ENCODE peak calls at places on chromosomes 5 and 9, in ten cellular contexts. One of them, this sample, is unnamed.

GRCh38 chr9:32387256-32387655 is 2.8 kb downstream of the ACO1 start:
- DNase-seq in T-helper 2 cell treated with Interferon-gamma antibody and Interleukin-4, amounts not matched to agents 5 μg/mL and 100 μg/mL, for 36 hours: no peak
- DNase-seq in left colon: no peak
- DNase-seq in pancreas: no peak
- DNase-seq in lower lobe of right lung: no peak
- DNase-seq in CD4-positive, alpha-beta T cell: no peak
- DNase-seq in NCI-H1694 treated with DMSO at 0.1 percent for 48 hours: no peak
- DNase-seq in aorta: no peak
- DNase-seq in stimulated activated CD8-positive, alpha-beta memory T cell treated with anti-CD3 and anti-CD28 coated beads, Interleukin-12 subunit alpha, Interleukin-12 subunit beta, amount 100 ng/mL, for 1 hour: no peak
- DNase-seq in stimulated activated CD4-positive, alpha-beta T cell treated with anti-CD3 and anti-CD28 coated beads, Interleukin-1b, Interleukin-23, amount 100 ng/mL, for 24 hours: no peak
- DNase-seq in this sample: no peak

GRCh38 chr5:134101686-134102439 is 12.6 kb upstream of the TCF7 start:
- DNase-seq in stimulated activated CD8-positive, alpha-beta memory T cell treated with anti-CD3 and anti-CD28 coated beads, Interleukin-12 subunit alpha, Interleukin-12 subunit beta, amount 100 ng/mL, for 1 hour: peak
- DNase-seq in pancreas: peak
- DNase-seq in NCI-H1694 treated with DMSO at 0.1 percent for 48 hours: peak
- DNase-seq in T-helper 2 cell treated with Interferon-gamma antibody and Interleukin-4, amounts not matched to agents 5 μg/mL and 100 μg/mL, for 36 hours: peak
- DNase-seq in lower lobe of right lung: peak
- DNase-seq in left colon: peak
- DNase-seq in stimulated activated CD4-positive, alpha-beta T cell treated with anti-CD3 and anti-CD28 coated beads, Interleukin-1b, Interleukin-23, amount 100 ng/mL, for 24 hours: peak
- DNase-seq in aorta: no peak
- DNase-seq in CD4-positive, alpha-beta T cell: peak
- DNase-seq in this sample: peak

GRCh38 chr5:155628346-155628745 is 614.8 kb downstream of the KIF4B start:
- DNase-seq in lower lobe of right lung: no peak
- DNase-seq in pancreas: no peak
- DNase-seq in NCI-H1694 treated with DMSO at 0.1 percent for 48 hours: no peak
- DNase-seq in stimulated activated CD8-positive, alpha-beta memory T cell treated with anti-CD3 and anti-CD28 coated beads, Interleukin-12 subunit alpha, Interleukin-12 subunit beta, amount 100 ng/mL, for 1 hour: no peak
- DNase-seq in CD4-positive, alpha-beta T cell: no peak
- DNase-seq in left colon: peak
- DNase-seq in aorta: no peak
- DNase-seq in stimulated activated CD4-positive, alpha-beta T cell treated with anti-CD3 and anti-CD28 coated beads, Interleukin-1b, Interleukin-23, amount 100 ng/mL, for 24 hours: no peak
- DNase-seq in T-helper 2 cell treated with Interferon-gamma antibody and Interleukin-4, amounts not matched to agents 5 μg/mL and 100 μg/mL, for 36 hours: no peak
- DNase-seq in this sample: no peak

GRCh38 chr5:15643731-15644130 is 143.8 kb downstream of the FBXL7 start:
- DNase-seq in CD4-positive, alpha-beta T cell: no peak
- DNase-seq in pancreas: no peak
- DNase-seq in left colon: no peak
- DNase-seq in NCI-H1694 treated with DMSO at 0.1 percent for 48 hours: no peak
- DNase-seq in aorta: no peak
- DNase-seq in stimulated activated CD8-positive, alpha-beta memory T cell treated with anti-CD3 and anti-CD28 coated beads, Interleukin-12 subunit alpha, Interleukin-12 subunit beta, amount 100 ng/mL, for 1 hour: no peak
- DNase-seq in stimulated activated CD4-positive, alpha-beta T cell treated with anti-CD3 and anti-CD28 coated beads, Interleukin-1b, Interleukin-23, amount 100 ng/mL, for 24 hours: no peak
- DNase-seq in T-helper 2 cell treated with Interferon-gamma antibody and Interleukin-4, amounts not matched to agents 5 μg/mL and 100 μg/mL, for 36 hours: no peak
- DNase-seq in lower lobe of right lung: no peak
- DNase-seq in this sample: no peak

GRCh38 chr5:96633820-96634219 is 28.4 kb upstream of the CAST start:
- DNase-seq in left colon: no peak
- DNase-seq in CD4-positive, alpha-beta T cell: no peak
- DNase-seq in stimulated activated CD8-positive, alpha-beta memory T cell treated with anti-CD3 and anti-CD28 coated beads, Interleukin-12 subunit alpha, Interleukin-12 subunit beta, amount 100 ng/mL, for 1 hour: no peak
- DNase-seq in NCI-H1694 treated with DMSO at 0.1 percent for 48 hours: no peak
- DNase-seq in T-helper 2 cell treated with Interferon-gamma antibody and Interleukin-4, amounts not matched to agents 5 μg/mL and 100 μg/mL, for 36 hours: no peak
- DNase-seq in aorta: no peak
- DNase-seq in pancreas: no peak
- DNase-seq in lower lobe of right lung: no peak
- DNase-seq in stimulated activated CD4-positive, alpha-beta T cell treated with anti-CD3 and anti-CD28 coated beads, Interleukin-1b, Interleukin-23, amount 100 ng/mL, for 24 hours: no peak
- DNase-seq in this sample: no peak

GRCh38 chr9:123358181-123358894 is 2.3 kb downstream of the CRB2 start:
- DNase-seq in aorta: no peak
- DNase-seq in T-helper 2 cell treated with Interferon-gamma antibody and Interleukin-4, amounts not matched to agents 5 μg/mL and 100 μg/mL, for 36 hours: no peak
- DNase-seq in stimulated activated CD4-positive, alpha-beta T cell treated with anti-CD3 and anti-CD28 coated beads, Interleukin-1b, Interleukin-23, amount 100 ng/mL, for 24 hours: no peak
- DNase-seq in NCI-H1694 treated with DMSO at 0.1 percent for 48 hours: no peak
- DNase-seq in pancreas: no peak
- DNase-seq in left colon: no peak
- DNase-seq in lower lobe of right lung: no peak
- DNase-seq in CD4-positive, alpha-beta T cell: no peak
- DNase-seq in stimulated activated CD8-positive, alpha-beta memory T cell treated with anti-CD3 and anti-CD28 coated beads, Interleukin-12 subunit alpha, Interleukin-12 subunit beta, amount 100 ng/mL, for 1 hour: no peak
- DNase-seq in this sample: no peak

GRCh38 chr5:80620206-80620605 is 34.2 kb upstream of the MSH3 start:
- DNase-seq in T-helper 2 cell treated with Interferon-gamma antibody and Interleukin-4, amounts not matched to agents 5 μg/mL and 100 μg/mL, for 36 hours: no peak
- DNase-seq in stimulated activated CD8-positive, alpha-beta memory T cell treated with anti-CD3 and anti-CD28 coated beads, Interleukin-12 subunit alpha, Interleukin-12 subunit beta, amount 100 ng/mL, for 1 hour: no peak
- DNase-seq in pancreas: no peak
- DNase-seq in NCI-H1694 treated with DMSO at 0.1 percent for 48 hours: no peak
- DNase-seq in lower lobe of right lung: peak
- DNase-seq in aorta: peak
- DNase-seq in stimulated activated CD4-positive, alpha-beta T cell treated with anti-CD3 and anti-CD28 coated beads, Interleukin-1b, Interleukin-23, amount 100 ng/mL, for 24 hours: no peak
- DNase-seq in left colon: no peak
- DNase-seq in CD4-positive, alpha-beta T cell: no peak
- DNase-seq in this sample: no peak

GRCh38 chr5:89255845-89256463 is 373.0 kb upstream of the MEF2C start:
- DNase-seq in lower lobe of right lung: no peak
- DNase-seq in T-helper 2 cell treated with Interferon-gamma antibody and Interleukin-4, amounts not matched to agents 5 μg/mL and 100 μg/mL, for 36 hours: no peak
- DNase-seq in aorta: no peak
- DNase-seq in stimulated activated CD4-positive, alpha-beta T cell treated with anti-CD3 and anti-CD28 coated beads, Interleukin-1b, Interleukin-23, amount 100 ng/mL, for 24 hours: no peak
- DNase-seq in CD4-positive, alpha-beta T cell: no peak
- DNase-seq in stimulated activated CD8-positive, alpha-beta memory T cell treated with anti-CD3 and anti-CD28 coated beads, Interleukin-12 subunit alpha, Interleukin-12 subunit beta, amount 100 ng/mL, for 1 hour: no peak
- DNase-seq in pancreas: no peak
- DNase-seq in left colon: no peak
- DNase-seq in NCI-H1694 treated with DMSO at 0.1 percent for 48 hours: no peak
- DNase-seq in this sample: no peak

GRCh38 chr5:115439639-115440038 is 104.9 kb downstream of the FEM1C start:
- DNase-seq in NCI-H1694 treated with DMSO at 0.1 percent for 48 hours: no peak
- DNase-seq in lower lobe of right lung: no peak
- DNase-seq in T-helper 2 cell treated with Interferon-gamma antibody and Interleukin-4, amounts not matched to agents 5 μg/mL and 100 μg/mL, for 36 hours: no peak
- DNase-seq in left colon: no peak
- DNase-seq in pancreas: no peak
- DNase-seq in aorta: no peak
- DNase-seq in stimulated activated CD4-positive, alpha-beta T cell treated with anti-CD3 and anti-CD28 coated beads, Interleukin-1b, Interleukin-23, amount 100 ng/mL, for 24 hours: no peak
- DNase-seq in stimulated activated CD8-positive, alpha-beta memory T cell treated with anti-CD3 and anti-CD28 coated beads, Interleukin-12 subunit alpha, Interleukin-12 subunit beta, amount 100 ng/mL, for 1 hour: no peak
- DNase-seq in CD4-positive, alpha-beta T cell: no peak
- DNase-seq in this sample: no peak

GRCh38 chr9:98222885-98223640 is 30.6 kb upstream of the CORO2A start:
- DNase-seq in T-helper 2 cell treated with Interferon-gamma antibody and Interleukin-4, amounts not matched to agents 5 μg/mL and 100 μg/mL, for 36 hours: no peak
- DNase-seq in NCI-H1694 treated with DMSO at 0.1 percent for 48 hours: no peak
- DNase-seq in pancreas: no peak
- DNase-seq in left colon: no peak
- DNase-seq in stimulated activated CD4-positive, alpha-beta T cell treated with anti-CD3 and anti-CD28 coated beads, Interleukin-1b, Interleukin-23, amount 100 ng/mL, for 24 hours: no peak
- DNase-seq in stimulated activated CD8-positive, alpha-beta memory T cell treated with anti-CD3 and anti-CD28 coated beads, Interleukin-12 subunit alpha, Interleukin-12 subunit beta, amount 100 ng/mL, for 1 hour: no peak
- DNase-seq in lower lobe of right lung: no peak
- DNase-seq in aorta: peak
- DNase-seq in CD4-positive, alpha-beta T cell: no peak
- DNase-seq in this sample: no peak

GRCh38 chr9:33813712-33814641 is 3.0 kb upstream of the UBE2R2 start:
- DNase-seq in stimulated activated CD8-positive, alpha-beta memory T cell treated with anti-CD3 and anti-CD28 coated beads, Interleukin-12 subunit alpha, Interleukin-12 subunit beta, amount 100 ng/mL, for 1 hour: no peak
- DNase-seq in CD4-positive, alpha-beta T cell: no peak
- DNase-seq in pancreas: no peak
- DNase-seq in left colon: peak
- DNase-seq in aorta: no peak
- DNase-seq in stimulated activated CD4-positive, alpha-beta T cell treated with anti-CD3 and anti-CD28 coated beads, Interleukin-1b, Interleukin-23, amount 100 ng/mL, for 24 hours: no peak
- DNase-seq in lower lobe of right lung: no peak
- DNase-seq in NCI-H1694 treated with DMSO at 0.1 percent for 48 hours: peak
- DNase-seq in T-helper 2 cell treated with Interferon-gamma antibody and Interleukin-4, amounts not matched to agents 5 μg/mL and 100 μg/mL, for 36 hours: no peak
- DNase-seq in this sample: no peak

GRCh38 chr5:145983461-145983860 is 47.1 kb downstream of the SH3RF2 start:
- DNase-seq in stimulated activated CD4-positive, alpha-beta T cell treated with anti-CD3 and anti-CD28 coated beads, Interleukin-1b, Interleukin-23, amount 100 ng/mL, for 24 hours: no peak
- DNase-seq in NCI-H1694 treated with DMSO at 0.1 percent for 48 hours: no peak
- DNase-seq in left colon: no peak
- DNase-seq in pancreas: no peak
- DNase-seq in lower lobe of right lung: no peak
- DNase-seq in T-helper 2 cell treated with Interferon-gamma antibody and Interleukin-4, amounts not matched to agents 5 μg/mL and 100 μg/mL, for 36 hours: no peak
- DNase-seq in stimulated activated CD8-positive, alpha-beta memory T cell treated with anti-CD3 and anti-CD28 coated beads, Interleukin-12 subunit alpha, Interleukin-12 subunit beta, amount 100 ng/mL, for 1 hour: no peak
- DNase-seq in CD4-positive, alpha-beta T cell: no peak
- DNase-seq in aorta: no peak
- DNase-seq in this sample: no peak

GRCh38 chr5:142770650-142771609 is 753 bp downstream of the ARHGAP26 start:
- DNase-seq in T-helper 2 cell treated with Interferon-gamma antibody and Interleukin-4, amounts not matched to agents 5 μg/mL and 100 μg/mL, for 36 hours: peak
- DNase-seq in CD4-positive, alpha-beta T cell: peak
- DNase-seq in aorta: peak
- DNase-seq in pancreas: peak
- DNase-seq in stimulated activated CD4-positive, alpha-beta T cell treated with anti-CD3 and anti-CD28 coated beads, Interleukin-1b, Interleukin-23, amount 100 ng/mL, for 24 hours: no peak
- DNase-seq in lower lobe of right lung: peak
- DNase-seq in left colon: peak
- DNase-seq in stimulated activated CD8-positive, alpha-beta memory T cell treated with anti-CD3 and anti-CD28 coated beads, Interleukin-12 subunit alpha, Interleukin-12 subunit beta, amount 100 ng/mL, for 1 hour: peak
- DNase-seq in NCI-H1694 treated with DMSO at 0.1 percent for 48 hours: peak
- DNase-seq in this sample: peak

GRCh38 chr9:37818849-37819248 is 18.3 kb downstream of the DCAF10 start:
- DNase-seq in stimulated activated CD8-positive, alpha-beta memory T cell treated with anti-CD3 and anti-CD28 coated beads, Interleukin-12 subunit alpha, Interleukin-12 subunit beta, amount 100 ng/mL, for 1 hour: no peak
- DNase-seq in stimulated activated CD4-positive, alpha-beta T cell treated with anti-CD3 and anti-CD28 coated beads, Interleukin-1b, Interleukin-23, amount 100 ng/mL, for 24 hours: no peak
- DNase-seq in T-helper 2 cell treated with Interferon-gamma antibody and Interleukin-4, amounts not matched to agents 5 μg/mL and 100 μg/mL, for 36 hours: no peak
- DNase-seq in left colon: no peak
- DNase-seq in NCI-H1694 treated with DMSO at 0.1 percent for 48 hours: no peak
- DNase-seq in pancreas: no peak
- DNase-seq in lower lobe of right lung: no peak
- DNase-seq in CD4-positive, alpha-beta T cell: no peak
- DNase-seq in aorta: no peak
- DNase-seq in this sample: no peak

GRCh38 chr5:14156611-14157493 is 13.7 kb downstream of the TRIO start:
- DNase-seq in T-helper 2 cell treated with Interferon-gamma antibody and Interleukin-4, amounts not matched to agents 5 μg/mL and 100 μg/mL, for 36 hours: no peak
- DNase-seq in stimulated activated CD8-positive, alpha-beta memory T cell treated with anti-CD3 and anti-CD28 coated beads, Interleukin-12 subunit alpha, Interleukin-12 subunit beta, amount 100 ng/mL, for 1 hour: no peak
- DNase-seq in lower lobe of right lung: no peak
- DNase-seq in aorta: no peak
- DNase-seq in NCI-H1694 treated with DMSO at 0.1 percent for 48 hours: no peak
- DNase-seq in CD4-positive, alpha-beta T cell: no peak
- DNase-seq in left colon: no peak
- DNase-seq in stimulated activated CD4-positive, alpha-beta T cell treated with anti-CD3 and anti-CD28 coated beads, Interleukin-1b, Interleukin-23, amount 100 ng/mL, for 24 hours: no peak
- DNase-seq in pancreas: no peak
- DNase-seq in this sample: no peak

GRCh38 chr9:95502248-95502647 is 14.5 kb downstream of the PTCH1 start:
- DNase-seq in pancreas: no peak
- DNase-seq in NCI-H1694 treated with DMSO at 0.1 percent for 48 hours: no peak
- DNase-seq in stimulated activated CD8-positive, alpha-beta memory T cell treated with anti-CD3 and anti-CD28 coated beads, Interleukin-12 subunit alpha, Interleukin-12 subunit beta, amount 100 ng/mL, for 1 hour: no peak
- DNase-seq in T-helper 2 cell treated with Interferon-gamma antibody and Interleukin-4, amounts not matched to agents 5 μg/mL and 100 μg/mL, for 36 hours: no peak
- DNase-seq in CD4-positive, alpha-beta T cell: no peak
- DNase-seq in left colon: no peak
- DNase-seq in stimulated activated CD4-positive, alpha-beta T cell treated with anti-CD3 and anti-CD28 coated beads, Interleukin-1b, Interleukin-23, amount 100 ng/mL, for 24 hours: no peak
- DNase-seq in lower lobe of right lung: no peak
- DNase-seq in aorta: no peak
- DNase-seq in this sample: no peak

GRCh38 chr9:97510797-97511761 is 9.6 kb downstream of the TMOD1 start:
- DNase-seq in pancreas: no peak
- DNase-seq in lower lobe of right lung: no peak
- DNase-seq in NCI-H1694 treated with DMSO at 0.1 percent for 48 hours: no peak
- DNase-seq in CD4-positive, alpha-beta T cell: no peak
- DNase-seq in left colon: no peak
- DNase-seq in stimulated activated CD4-positive, alpha-beta T cell treated with anti-CD3 and anti-CD28 coated beads, Interleukin-1b, Interleukin-23, amount 100 ng/mL, for 24 hours: no peak
- DNase-seq in aorta: no peak
- DNase-seq in stimulated activated CD8-positive, alpha-beta memory T cell treated with anti-CD3 and anti-CD28 coated beads, Interleukin-12 subunit alpha, Interleukin-12 subunit beta, amount 100 ng/mL, for 1 hour: no peak
- DNase-seq in T-helper 2 cell treated with Interferon-gamma antibody and Interleukin-4, amounts not matched to agents 5 μg/mL and 100 μg/mL, for 36 hours: peak
- DNase-seq in this sample: peak

GRCh38 chr9:130741831-130742449 is 48.4 kb downstream of the EXOSC2 start:
- DNase-seq in stimulated activated CD8-positive, alpha-beta memory T cell treated with anti-CD3 and anti-CD28 coated beads, Interleukin-12 subunit alpha, Interleukin-12 subunit beta, amount 100 ng/mL, for 1 hour: no peak
- DNase-seq in aorta: no peak
- DNase-seq in T-helper 2 cell treated with Interferon-gamma antibody and Interleukin-4, amounts not matched to agents 5 μg/mL and 100 μg/mL, for 36 hours: no peak
- DNase-seq in pancreas: no peak
- DNase-seq in NCI-H1694 treated with DMSO at 0.1 percent for 48 hours: no peak
- DNase-seq in stimulated activated CD4-positive, alpha-beta T cell treated with anti-CD3 and anti-CD28 coated beads, Interleukin-1b, Interleukin-23, amount 100 ng/mL, for 24 hours: no peak
- DNase-seq in CD4-positive, alpha-beta T cell: no peak
- DNase-seq in lower lobe of right lung: no peak
- DNase-seq in left colon: no peak
- DNase-seq in this sample: no peak

GRCh38 chr5:53008751-53009150 is 19.6 kb downstream of the ITGA2 start:
- DNase-seq in stimulated activated CD4-positive, alpha-beta T cell treated with anti-CD3 and anti-CD28 coated beads, Interleukin-1b, Interleukin-23, amount 100 ng/mL, for 24 hours: no peak
- DNase-seq in lower lobe of right lung: no peak
- DNase-seq in NCI-H1694 treated with DMSO at 0.1 percent for 48 hours: no peak
- DNase-seq in aorta: no peak
- DNase-seq in T-helper 2 cell treated with Interferon-gamma antibody and Interleukin-4, amounts not matched to agents 5 μg/mL and 100 μg/mL, for 36 hours: peak
- DNase-seq in pancreas: no peak
- DNase-seq in left colon: no peak
- DNase-seq in stimulated activated CD8-positive, alpha-beta memory T cell treated with anti-CD3 and anti-CD28 coated beads, Interleukin-12 subunit alpha, Interleukin-12 subunit beta, amount 100 ng/mL, for 1 hour: no peak
- DNase-seq in CD4-positive, alpha-beta T cell: no peak
- DNase-seq in this sample: no peak

GRCh38 chr9:74555015-74555414 is 57.9 kb downstream of the RORB start:
- DNase-seq in aorta: no peak
- DNase-seq in CD4-positive, alpha-beta T cell: no peak
- DNase-seq in lower lobe of right lung: no peak
- DNase-seq in stimulated activated CD4-positive, alpha-beta T cell treated with anti-CD3 and anti-CD28 coated beads, Interleukin-1b, Interleukin-23, amount 100 ng/mL, for 24 hours: no peak
- DNase-seq in pancreas: peak
- DNase-seq in T-helper 2 cell treated with Interferon-gamma antibody and Interleukin-4, amounts not matched to agents 5 μg/mL and 100 μg/mL, for 36 hours: no peak
- DNase-seq in stimulated activated CD8-positive, alpha-beta memory T cell treated with anti-CD3 and anti-CD28 coated beads, Interleukin-12 subunit alpha, Interleukin-12 subunit beta, amount 100 ng/mL, for 1 hour: no peak
- DNase-seq in NCI-H1694 treated with DMSO at 0.1 percent for 48 hours: no peak
- DNase-seq in left colon: no peak
- DNase-seq in this sample: no peak

GRCh38 chr5:112228672-112229071 is 190.4 kb downstream of the EPB41L4A start:
- DNase-seq in lower lobe of right lung: peak
- DNase-seq in T-helper 2 cell treated with Interferon-gamma antibody and Interleukin-4, amounts not matched to agents 5 μg/mL and 100 μg/mL, for 36 hours: no peak
- DNase-seq in stimulated activated CD4-positive, alpha-beta T cell treated with anti-CD3 and anti-CD28 coated beads, Interleukin-1b, Interleukin-23, amount 100 ng/mL, for 24 hours: no peak
- DNase-seq in aorta: peak
- DNase-seq in left colon: peak
- DNase-seq in CD4-positive, alpha-beta T cell: no peak
- DNase-seq in stimulated activated CD8-positive, alpha-beta memory T cell treated with anti-CD3 and anti-CD28 coated beads, Interleukin-12 subunit alpha, Interleukin-12 subunit beta, amount 100 ng/mL, for 1 hour: no peak
- DNase-seq in NCI-H1694 treated with DMSO at 0.1 percent for 48 hours: no peak
- DNase-seq in pancreas: peak
- DNase-seq in this sample: no peak

GRCh38 chr5:142872795-142873194 is 102.6 kb downstream of the ARHGAP26 start:
- DNase-seq in pancreas: peak
- DNase-seq in stimulated activated CD4-positive, alpha-beta T cell treated with anti-CD3 and anti-CD28 coated beads, Interleukin-1b, Interleukin-23, amount 100 ng/mL, for 24 hours: no peak
- DNase-seq in stimulated activated CD8-positive, alpha-beta memory T cell treated with anti-CD3 and anti-CD28 coated beads, Interleukin-12 subunit alpha, Interleukin-12 subunit beta, amount 100 ng/mL, for 1 hour: no peak
- DNase-seq in T-helper 2 cell treated with Interferon-gamma antibody and Interleukin-4, amounts not matched to agents 5 μg/mL and 100 μg/mL, for 36 hours: no peak
- DNase-seq in lower lobe of right lung: no peak
- DNase-seq in CD4-positive, alpha-beta T cell: no peak
- DNase-seq in left colon: peak
- DNase-seq in aorta: no peak
- DNase-seq in NCI-H1694 treated with DMSO at 0.1 percent for 48 hours: no peak
- DNase-seq in this sample: no peak

GRCh38 chr5:37915078-37915736 is 75.4 kb upstream of the GDNF start:
- DNase-seq in NCI-H1694 treated with DMSO at 0.1 percent for 48 hours: no peak
- DNase-seq in left colon: no peak
- DNase-seq in CD4-positive, alpha-beta T cell: no peak
- DNase-seq in pancreas: no peak
- DNase-seq in stimulated activated CD4-positive, alpha-beta T cell treated with anti-CD3 and anti-CD28 coated beads, Interleukin-1b, Interleukin-23, amount 100 ng/mL, for 24 hours: no peak
- DNase-seq in stimulated activated CD8-positive, alpha-beta memory T cell treated with anti-CD3 and anti-CD28 coated beads, Interleukin-12 subunit alpha, Interleukin-12 subunit beta, amount 100 ng/mL, for 1 hour: no peak
- DNase-seq in T-helper 2 cell treated with Interferon-gamma antibody and Interleukin-4, amounts not matched to agents 5 μg/mL and 100 μg/mL, for 36 hours: no peak
- DNase-seq in aorta: no peak
- DNase-seq in lower lobe of right lung: no peak
- DNase-seq in this sample: no peak

GRCh38 chr5:131541766-131542165 is 93.3 kb downstream of the RAPGEF6 start:
- DNase-seq in CD4-positive, alpha-beta T cell: no peak
- DNase-seq in stimulated activated CD8-positive, alpha-beta memory T cell treated with anti-CD3 and anti-CD28 coated beads, Interleukin-12 subunit alpha, Interleukin-12 subunit beta, amount 100 ng/mL, for 1 hour: no peak
- DNase-seq in NCI-H1694 treated with DMSO at 0.1 percent for 48 hours: no peak
- DNase-seq in lower lobe of right lung: no peak
- DNase-seq in aorta: no peak
- DNase-seq in stimulated activated CD4-positive, alpha-beta T cell treated with anti-CD3 and anti-CD28 coated beads, Interleukin-1b, Interleukin-23, amount 100 ng/mL, for 24 hours: no peak
- DNase-seq in left colon: no peak
- DNase-seq in pancreas: no peak
- DNase-seq in T-helper 2 cell treated with Interferon-gamma antibody and Interleukin-4, amounts not matched to agents 5 μg/mL and 100 μg/mL, for 36 hours: no peak
- DNase-seq in this sample: no peak

GRCh38 chr9:107307331-107307730 is 24.3 kb downstream of the RAD23B start:
- DNase-seq in lower lobe of right lung: no peak
- DNase-seq in stimulated activated CD4-positive, alpha-beta T cell treated with anti-CD3 and anti-CD28 coated beads, Interleukin-1b, Interleukin-23, amount 100 ng/mL, for 24 hours: no peak
- DNase-seq in NCI-H1694 treated with DMSO at 0.1 percent for 48 hours: no peak
- DNase-seq in left colon: no peak
- DNase-seq in pancreas: no peak
- DNase-seq in stimulated activated CD8-positive, alpha-beta memory T cell treated with anti-CD3 and anti-CD28 coated beads, Interleukin-12 subunit alpha, Interleukin-12 subunit beta, amount 100 ng/mL, for 1 hour: no peak
- DNase-seq in T-helper 2 cell treated with Interferon-gamma antibody and Interleukin-4, amounts not matched to agents 5 μg/mL and 100 μg/mL, for 36 hours: no peak
- DNase-seq in aorta: no peak
- DNase-seq in CD4-positive, alpha-beta T cell: no peak
- DNase-seq in this sample: no peak

GRCh38 chr5:21152611-21153010 is 1164.6 kb upstream of the CDH18 start:
- DNase-seq in pancreas: no peak
- DNase-seq in stimulated activated CD8-positive, alpha-beta memory T cell treated with anti-CD3 and anti-CD28 coated beads, Interleukin-12 subunit alpha, Interleukin-12 subunit beta, amount 100 ng/mL, for 1 hour: no peak
- DNase-seq in lower lobe of right lung: no peak
- DNase-seq in aorta: no peak
- DNase-seq in CD4-positive, alpha-beta T cell: no peak
- DNase-seq in stimulated activated CD4-positive, alpha-beta T cell treated with anti-CD3 and anti-CD28 coated beads, Interleukin-1b, Interleukin-23, amount 100 ng/mL, for 24 hours: no peak
- DNase-seq in T-helper 2 cell treated with Interferon-gamma antibody and Interleukin-4, amounts not matched to agents 5 μg/mL and 100 μg/mL, for 36 hours: no peak
- DNase-seq in NCI-H1694 treated with DMSO at 0.1 percent for 48 hours: no peak
- DNase-seq in left colon: no peak
- DNase-seq in this sample: no peak

GRCh38 chr5:125655156-125655555 is 768.1 kb upstream of the GRAMD2B start:
- DNase-seq in CD4-positive, alpha-beta T cell: no peak
- DNase-seq in pancreas: no peak
- DNase-seq in stimulated activated CD4-positive, alpha-beta T cell treated with anti-CD3 and anti-CD28 coated beads, Interleukin-1b, Interleukin-23, amount 100 ng/mL, for 24 hours: no peak
- DNase-seq in aorta: no peak
- DNase-seq in lower lobe of right lung: no peak
- DNase-seq in T-helper 2 cell treated with Interferon-gamma antibody and Interleukin-4, amounts not matched to agents 5 μg/mL and 100 μg/mL, for 36 hours: no peak
- DNase-seq in NCI-H1694 treated with DMSO at 0.1 percent for 48 hours: no peak
- DNase-seq in stimulated activated CD8-positive, alpha-beta memory T cell treated with anti-CD3 and anti-CD28 coated beads, Interleukin-12 subunit alpha, Interleukin-12 subunit beta, amount 100 ng/mL, for 1 hour: no peak
- DNase-seq in left colon: no peak
- DNase-seq in this sample: no peak

GRCh38 chr5:102511666-102512065 is 12.9 kb upstream of the SLCO6A1 start:
- DNase-seq in T-helper 2 cell treated with Interferon-gamma antibody and Interleukin-4, amounts not matched to agents 5 μg/mL and 100 μg/mL, for 36 hours: no peak
- DNase-seq in left colon: no peak
- DNase-seq in CD4-positive, alpha-beta T cell: no peak
- DNase-seq in aorta: no peak
- DNase-seq in NCI-H1694 treated with DMSO at 0.1 percent for 48 hours: peak
- DNase-seq in lower lobe of right lung: no peak
- DNase-seq in stimulated activated CD8-positive, alpha-beta memory T cell treated with anti-CD3 and anti-CD28 coated beads, Interleukin-12 subunit alpha, Interleukin-12 subunit beta, amount 100 ng/mL, for 1 hour: no peak
- DNase-seq in pancreas: peak
- DNase-seq in stimulated activated CD4-positive, alpha-beta T cell treated with anti-CD3 and anti-CD28 coated beads, Interleukin-1b, Interleukin-23, amount 100 ng/mL, for 24 hours: no peak
- DNase-seq in this sample: no peak

This sample was measured in NK-92 treated with Interleukin-12 subunit alpha and Interleukin-12 subunit beta, amount 100 ng/mL, for 24 hours.